ENCODE peak calls at places on chromosomes 1 and 21, in eight cellular contexts. M, F, G, O, L, E, X and Q are unnamed samples.

GRCh38 chr1:43984855-43985254 is 5.8 kb downstream of the B4GALT2 start:
- DNase-seq in M (no peak), F (no peak), G (no peak), O (no peak), L (no peak), E (no peak), X (no peak), Q (no peak)

GRCh38 chr1:88284666-88285366 is 399.3 kb upstream of the PKN2 start:
- DNase-seq in M (no peak), F (no peak), G (no peak), O (no peak), L (no peak), E (no peak), X (no peak), Q (no peak)

GRCh38 chr1:216604771-216605170 is 118.5 kb downstream of the ESRRG start:
- DNase-seq in M (no peak), F (no peak), G (no peak), O (no peak), L (no peak), E (no peak), X (no peak), Q (no peak)

GRCh38 chr21:44433791-44434567 is 21.3 kb upstream of the LRRC3 start:
- DNase-seq in M (no peak), F (no peak), G (no peak), O (peak; percentile 26), L (no peak), E (no peak), X (peak; percentile 50), Q (no peak)

GRCh38 chr1:27724961-27725373 is 794 bp upstream of the FAM76A start:
- DNase-seq in M (peak; percentile 4), F (peak; percentile 30), G (no peak), O (peak; percentile 61), L (no peak), E (no peak), X (peak; percentile 67), Q (no peak)

GRCh38 chr21:37166733-37167132 is 93.7 kb downstream of the TTC3 start:
- DNase-seq in M (no peak), F (no peak), G (peak; percentile 32), O (no peak), L (peak; percentile 17), E (no peak), X (no peak), Q (no peak)

GRCh38 chr1:168454211-168454815 is 89.5 kb downstream of the XCL2 start:
- DNase-seq in M (no peak), F (no peak), G (peak; percentile 92), O (no peak), L (no peak), E (no peak), X (no peak), Q (no peak)

GRCh38 chr1:113917400-113918082 is 11.6 kb upstream of the HIPK1 start:
- DNase-seq in M (no peak), F (peak; percentile 72), G (no peak), O (no peak), L (no peak), E (no peak), X (no peak), Q (no peak)

GRCh38 chr1:46223472-46223943 is 20.4 kb downstream of the LURAP1 start:
- DNase-seq in M (peak; percentile 96), F (peak; percentile 72), G (peak; percentile 90), O (peak; percentile 69), L (peak; percentile 68), E (peak; percentile 73), X (peak; percentile 77), Q (peak; percentile 26)

GRCh38 chr1:18949689-18950414 is 6.6 kb downstream of the IFFO2 start:
- DNase-seq in M (peak; percentile 84), F (no peak), G (peak; percentile 87), O (peak; percentile 56), L (no peak), E (no peak), X (no peak), Q (no peak)

GRCh38 chr1:47705517-47706130 is 267.8 kb downstream of the FOXD2 start:
- DNase-seq in M (peak; percentile 28), F (no peak), G (peak; percentile 27), O (no peak), L (no peak), E (no peak), X (peak; percentile 62), Q (no peak)

GRCh38 chr1:24888971-24889670 is 41.0 kb downstream of the RUNX3 start:
- DNase-seq in M (no peak), F (no peak), G (peak; percentile 91), O (no peak), L (no peak), E (no peak), X (no peak), Q (no peak)

GRCh38 chr1:200780545-200781444 is 42.1 kb downstream of the CAMSAP2 start:
- DNase-seq in M (no peak), F (no peak), G (peak; percentile 65), O (no peak), L (peak; percentile 32), E (peak; percentile 35), X (no peak), Q (no peak)

GRCh38 chr1:108502624-108503023 is 52.5 kb downstream of the NBPF6 start:
- DNase-seq in M (no peak), F (no peak), G (peak; percentile 86), O (no peak), L (no peak), E (no peak), X (no peak), Q (no peak)